ENCODE peak calls at places on chromosomes 12 and 14, in nine cellular contexts. One of them, this sample, is unnamed.

GRCh38 chr12:57902371-57903042 is 38.9 kb upstream of the ATP23 start:
- DNase-seq in nephron progenitor cell: no peak
- DNase-seq in cardiac fibroblast: no peak
- DNase-seq in heart left ventricle: no peak
- DNase-seq in upper lobe of right lung: no peak
- DNase-seq in thoracic aorta: no peak
- DNase-seq in astrocyte of the cerebellum: no peak
- DNase-seq in CD14-positive monocyte: no peak
- DNase-seq in RWPE1: no peak
- DNase-seq in this sample: no peak

GRCh38 chr14:83171761-83172160 is 1638.1 kb upstream of the SEL1L start:
- DNase-seq in nephron progenitor cell: no peak
- DNase-seq in cardiac fibroblast: no peak
- DNase-seq in heart left ventricle: no peak
- DNase-seq in upper lobe of right lung: no peak
- DNase-seq in thoracic aorta: no peak
- DNase-seq in astrocyte of the cerebellum: no peak
- DNase-seq in CD14-positive monocyte: no peak
- DNase-seq in RWPE1: no peak
- DNase-seq in this sample: no peak

GRCh38 chr14:104393898-104394605 is 185.5 kb upstream of the C14orf180 start:
- DNase-seq in nephron progenitor cell: no peak
- DNase-seq in cardiac fibroblast: no peak
- DNase-seq in heart left ventricle: peak; percentile 84
- DNase-seq in upper lobe of right lung: peak; percentile 68
- DNase-seq in thoracic aorta: no peak
- DNase-seq in astrocyte of the cerebellum: no peak
- DNase-seq in CD14-positive monocyte: no peak
- DNase-seq in RWPE1: no peak
- DNase-seq in this sample: no peak

GRCh38 chr14:30355431-30355913 is 203.5 kb upstream of the G2E3 start:
- DNase-seq in nephron progenitor cell: no peak
- DNase-seq in cardiac fibroblast: peak; percentile 2
- DNase-seq in heart left ventricle: no peak
- DNase-seq in upper lobe of right lung: no peak
- DNase-seq in thoracic aorta: no peak
- DNase-seq in astrocyte of the cerebellum: no peak
- DNase-seq in CD14-positive monocyte: no peak
- DNase-seq in RWPE1: no peak
- DNase-seq in this sample: no peak

GRCh38 chr12:442235-442884 is 17.4 kb upstream of the B4GALNT3 start:
- DNase-seq in nephron progenitor cell: peak; percentile 72
- DNase-seq in cardiac fibroblast: peak; percentile 63
- DNase-seq in heart left ventricle: peak; percentile 42
- DNase-seq in upper lobe of right lung: no peak
- DNase-seq in thoracic aorta: no peak
- DNase-seq in astrocyte of the cerebellum: peak; percentile 19
- DNase-seq in CD14-positive monocyte: no peak
- DNase-seq in RWPE1: peak; percentile 51
- DNase-seq in this sample: no peak

GRCh38 chr12:115251727-115252126 is 567.8 kb upstream of the TBX3 start:
- DNase-seq in nephron progenitor cell: no peak
- DNase-seq in cardiac fibroblast: no peak
- DNase-seq in heart left ventricle: no peak
- DNase-seq in upper lobe of right lung: no peak
- DNase-seq in thoracic aorta: no peak
- DNase-seq in astrocyte of the cerebellum: no peak
- DNase-seq in CD14-positive monocyte: no peak
- DNase-seq in RWPE1: peak; percentile 12
- DNase-seq in this sample: no peak

GRCh38 chr12:99523853-99524252 is 123.7 kb upstream of the GARIN6 start:
- DNase-seq in nephron progenitor cell: no peak
- DNase-seq in cardiac fibroblast: no peak
- DNase-seq in heart left ventricle: no peak
- DNase-seq in upper lobe of right lung: no peak
- DNase-seq in thoracic aorta: no peak
- DNase-seq in astrocyte of the cerebellum: no peak
- DNase-seq in CD14-positive monocyte: no peak
- DNase-seq in RWPE1: no peak
- DNase-seq in this sample: no peak

GRCh38 chr12:100699209-100699608 is 95.4 kb upstream of the ANO4 start:
- DNase-seq in nephron progenitor cell: no peak
- DNase-seq in cardiac fibroblast: no peak
- DNase-seq in heart left ventricle: no peak
- DNase-seq in upper lobe of right lung: no peak
- DNase-seq in thoracic aorta: no peak
- DNase-seq in astrocyte of the cerebellum: no peak
- DNase-seq in CD14-positive monocyte: no peak
- DNase-seq in RWPE1: no peak
- DNase-seq in this sample: no peak

GRCh38 chr12:121139301-121139700 is 6.6 kb downstream of the P2RX7 start:
- DNase-seq in nephron progenitor cell: no peak
- DNase-seq in cardiac fibroblast: no peak
- DNase-seq in heart left ventricle: no peak
- DNase-seq in upper lobe of right lung: no peak
- DNase-seq in thoracic aorta: no peak
- DNase-seq in astrocyte of the cerebellum: no peak
- DNase-seq in CD14-positive monocyte: no peak
- DNase-seq in RWPE1: no peak
- DNase-seq in this sample: no peak

GRCh38 chr12:93176166-93176565 is 201.6 kb upstream of the NUDT4 start:
- DNase-seq in nephron progenitor cell: no peak
- DNase-seq in cardiac fibroblast: peak; percentile 67
- DNase-seq in heart left ventricle: no peak
- DNase-seq in upper lobe of right lung: no peak
- DNase-seq in thoracic aorta: no peak
- DNase-seq in astrocyte of the cerebellum: no peak
- DNase-seq in CD14-positive monocyte: no peak
- DNase-seq in RWPE1: peak; percentile 15
- DNase-seq in this sample: no peak

GRCh38 chr12:2137707-2138106 is 84.9 kb downstream of the CACNA1C start:
- DNase-seq in nephron progenitor cell: no peak
- DNase-seq in cardiac fibroblast: no peak
- DNase-seq in heart left ventricle: no peak
- DNase-seq in upper lobe of right lung: no peak
- DNase-seq in thoracic aorta: no peak
- DNase-seq in astrocyte of the cerebellum: no peak
- DNase-seq in CD14-positive monocyte: no peak
- DNase-seq in RWPE1: no peak
- DNase-seq in this sample: no peak

GRCh38 chr14:85475113-85475512 is 54.8 kb upstream of the FLRT2 start:
- DNase-seq in nephron progenitor cell: no peak
- DNase-seq in cardiac fibroblast: peak; percentile 73
- DNase-seq in heart left ventricle: no peak
- DNase-seq in upper lobe of right lung: no peak
- DNase-seq in thoracic aorta: no peak
- DNase-seq in astrocyte of the cerebellum: no peak
- DNase-seq in CD14-positive monocyte: no peak
- DNase-seq in RWPE1: no peak
- DNase-seq in this sample: no peak

GRCh38 chr14:85531141-85531593 is 1.2 kb downstream of the FLRT2 start:
- DNase-seq in nephron progenitor cell: peak; percentile 50
- DNase-seq in cardiac fibroblast: peak; percentile 80
- DNase-seq in heart left ventricle: peak; percentile 36
- DNase-seq in upper lobe of right lung: peak; percentile 67
- DNase-seq in thoracic aorta: no peak
- DNase-seq in astrocyte of the cerebellum: no peak
- DNase-seq in CD14-positive monocyte: no peak
- DNase-seq in RWPE1: peak; percentile 19
- DNase-seq in this sample: peak; percentile 77

GRCh38 chr12:51867796-51868428 is 19.4 kb upstream of the FIGNL2 start:
- DNase-seq in nephron progenitor cell: no peak
- DNase-seq in cardiac fibroblast: no peak
- DNase-seq in heart left ventricle: no peak
- DNase-seq in upper lobe of right lung: peak; percentile 41
- DNase-seq in thoracic aorta: no peak
- DNase-seq in astrocyte of the cerebellum: no peak
- DNase-seq in CD14-positive monocyte: no peak
- DNase-seq in RWPE1: no peak
- DNase-seq in this sample: no peak

GRCh38 chr14:72503696-72504368 is 390.1 kb downstream of the DPF3 start:
- DNase-seq in nephron progenitor cell: no peak
- DNase-seq in cardiac fibroblast: peak; percentile 64
- DNase-seq in heart left ventricle: no peak
- DNase-seq in upper lobe of right lung: no peak
- DNase-seq in thoracic aorta: no peak
- DNase-seq in astrocyte of the cerebellum: no peak
- DNase-seq in CD14-positive monocyte: no peak
- DNase-seq in RWPE1: peak; percentile 16
- DNase-seq in this sample: no peak

GRCh38 chr14:47194051-47194450 is 481.4 kb downstream of the MDGA2 start:
- DNase-seq in nephron progenitor cell: no peak
- DNase-seq in cardiac fibroblast: no peak
- DNase-seq in heart left ventricle: no peak
- DNase-seq in upper lobe of right lung: no peak
- DNase-seq in thoracic aorta: no peak
- DNase-seq in astrocyte of the cerebellum: peak; percentile 3
- DNase-seq in CD14-positive monocyte: no peak
- DNase-seq in RWPE1: peak; percentile 4
- DNase-seq in this sample: no peak

GRCh38 chr12:53552346-53553327 is 45.4 kb upstream of the NPFF start:
- DNase-seq in nephron progenitor cell: peak; percentile 7
- DNase-seq in cardiac fibroblast: no peak
- DNase-seq in heart left ventricle: no peak
- DNase-seq in upper lobe of right lung: no peak
- DNase-seq in thoracic aorta: no peak
- DNase-seq in astrocyte of the cerebellum: no peak
- DNase-seq in CD14-positive monocyte: no peak
- DNase-seq in RWPE1: no peak
- DNase-seq in this sample: no peak

GRCh38 chr12:53550595-53550994 is 43.3 kb upstream of the NPFF start:
- DNase-seq in nephron progenitor cell: no peak
- DNase-seq in cardiac fibroblast: peak; percentile 64
- DNase-seq in heart left ventricle: no peak
- DNase-seq in upper lobe of right lung: no peak
- DNase-seq in thoracic aorta: no peak
- DNase-seq in astrocyte of the cerebellum: no peak
- DNase-seq in CD14-positive monocyte: no peak
- DNase-seq in RWPE1: peak; percentile 24
- DNase-seq in this sample: no peak

DNA sequence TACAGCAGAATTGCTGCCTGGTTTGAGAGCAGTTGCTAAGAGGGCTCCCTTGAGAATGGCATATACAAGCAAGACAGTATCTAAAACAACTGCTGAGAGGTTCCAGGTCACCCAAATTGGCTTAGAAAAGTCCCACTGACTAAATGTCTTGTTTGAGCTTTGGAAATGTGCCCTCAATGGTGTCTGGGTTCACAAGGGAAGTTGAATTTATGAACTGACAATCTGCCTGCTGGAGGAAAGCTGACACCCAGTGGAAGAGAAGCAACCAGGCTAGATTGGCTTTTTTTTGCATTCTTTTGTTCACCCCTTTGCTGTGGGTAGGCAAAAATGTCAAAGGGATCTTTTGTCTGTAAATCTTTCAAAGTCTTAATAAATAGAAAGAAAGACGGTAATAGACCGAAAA is 44.6 kb upstream of the NPFF start:
- DNase-seq in nephron progenitor cell: peak; percentile 5
- DNase-seq in cardiac fibroblast: no peak
- DNase-seq in heart left ventricle: no peak
- DNase-seq in upper lobe of right lung: no peak
- DNase-seq in thoracic aorta: no peak
- DNase-seq in astrocyte of the cerebellum: no peak
- DNase-seq in CD14-positive monocyte: no peak
- DNase-seq in RWPE1: no peak
- DNase-seq in this sample: no peak
- TF ChIP-seq CTCF in nephron progenitor cell: no peak
- TF ChIP-seq CTCF in cardiac fibroblast: no peak
- TF ChIP-seq CTCF in heart left ventricle: no peak
- TF ChIP-seq CTCF in upper lobe of right lung: no peak
- TF ChIP-seq CTCF in thoracic aorta: no peak
- TF ChIP-seq CTCF in astrocyte of the cerebellum: no peak
- TF ChIP-seq CTCF in CD14-positive monocyte: no peak
- TF ChIP-seq CTCF in RWPE1: no peak
- TF ChIP-seq CTCF in this sample: no peak

DNA sequence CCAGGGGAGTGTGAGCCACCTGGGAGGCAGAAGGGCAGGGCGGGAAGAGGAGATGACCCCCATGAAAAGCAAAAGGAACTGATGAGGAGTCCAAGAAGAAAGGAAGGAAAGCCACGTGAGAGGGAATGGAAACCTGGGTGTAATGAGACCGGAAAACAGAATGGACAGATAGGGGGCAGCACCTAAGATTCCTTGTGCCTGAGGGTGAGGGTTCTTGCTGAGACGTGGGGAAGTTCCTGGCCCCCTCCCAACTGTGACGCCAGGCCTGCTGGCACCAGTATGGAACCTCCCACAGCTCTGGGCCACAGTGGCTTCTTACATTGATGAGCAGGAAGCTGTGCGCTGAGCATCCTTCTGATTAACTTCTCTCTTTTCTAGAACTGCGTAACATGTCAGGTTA is 30.8 kb downstream of the TTC7B start:
- DNase-seq in nephron progenitor cell: no peak
- DNase-seq in cardiac fibroblast: peak; percentile 32
- DNase-seq in heart left ventricle: peak; percentile 36
- DNase-seq in upper lobe of right lung: no peak
- DNase-seq in thoracic aorta: no peak
- DNase-seq in astrocyte of the cerebellum: no peak
- DNase-seq in CD14-positive monocyte: peak; percentile 64
- DNase-seq in RWPE1: no peak
- DNase-seq in this sample: peak; percentile 59
- TF ChIP-seq CTCF in nephron progenitor cell: no peak
- TF ChIP-seq CTCF in cardiac fibroblast: peak; percentile 14
- TF ChIP-seq CTCF in heart left ventricle: no peak
- TF ChIP-seq CTCF in upper lobe of right lung: no peak
- TF ChIP-seq CTCF in thoracic aorta: no peak
- TF ChIP-seq CTCF in astrocyte of the cerebellum: peak; percentile 22
- TF ChIP-seq CTCF in CD14-positive monocyte: no peak
- TF ChIP-seq CTCF in RWPE1: no peak
- TF ChIP-seq CTCF in this sample: no peak

GRCh38 chr12:124709722-124710656 is 142.6 kb upstream of the NCOR2 start:
- DNase-seq in nephron progenitor cell: no peak
- DNase-seq in cardiac fibroblast: peak; percentile 52
- DNase-seq in heart left ventricle: no peak
- DNase-seq in upper lobe of right lung: no peak
- DNase-seq in thoracic aorta: no peak
- DNase-seq in astrocyte of the cerebellum: no peak
- DNase-seq in CD14-positive monocyte: no peak
- DNase-seq in RWPE1: no peak
- DNase-seq in this sample: peak; percentile 51
- TF ChIP-seq CTCF in nephron progenitor cell: no peak
- TF ChIP-seq CTCF in cardiac fibroblast: peak; percentile 15
- TF ChIP-seq CTCF in heart left ventricle: no peak
- TF ChIP-seq CTCF in upper lobe of right lung: peak; percentile 29
- TF ChIP-seq CTCF in thoracic aorta: no peak
- TF ChIP-seq CTCF in astrocyte of the cerebellum: peak; percentile 46
- TF ChIP-seq CTCF in CD14-positive monocyte: no peak
- TF ChIP-seq CTCF in RWPE1: no peak
- TF ChIP-seq CTCF in this sample: no peak

DNA sequence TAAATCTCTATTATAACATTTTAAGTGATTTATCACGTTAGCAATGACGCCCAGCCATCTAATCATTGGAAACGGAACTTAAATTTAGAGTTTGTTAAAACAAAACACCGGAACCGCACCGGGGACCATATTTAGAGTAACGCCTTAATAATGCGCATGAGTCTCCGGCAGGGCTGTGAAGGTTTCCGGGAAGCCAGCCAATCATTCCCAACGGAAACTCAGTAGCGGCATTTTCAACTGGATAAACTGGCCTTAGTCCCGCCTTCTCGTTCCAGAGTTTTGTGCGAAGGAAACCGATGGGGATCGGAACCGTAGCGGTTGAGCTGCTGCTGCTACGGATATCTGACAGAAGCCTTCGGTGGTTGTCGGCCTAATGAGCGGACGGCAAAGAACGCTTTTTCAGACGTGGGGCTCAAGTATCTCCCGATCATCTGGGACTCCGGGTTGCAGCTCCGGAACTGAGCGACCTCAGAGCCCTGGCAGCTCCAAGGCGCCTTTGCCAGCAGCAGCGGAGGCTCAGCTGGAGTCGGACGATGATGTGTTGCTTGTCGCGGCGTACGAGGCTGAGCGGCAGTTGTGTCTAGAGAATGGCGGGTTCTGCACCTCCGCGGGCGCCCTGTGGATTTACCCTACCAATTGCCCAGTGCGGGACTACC is at the start of gene FANCM:
- DNase-seq in nephron progenitor cell: peak; percentile 82
- DNase-seq in cardiac fibroblast: peak; percentile 99
- DNase-seq in heart left ventricle: peak; percentile 93
- DNase-seq in upper lobe of right lung: peak; percentile 83
- DNase-seq in thoracic aorta: peak; percentile 83
- DNase-seq in astrocyte of the cerebellum: peak; percentile 99
- DNase-seq in CD14-positive monocyte: peak; percentile 92
- DNase-seq in RWPE1: peak; percentile 94
- DNase-seq in this sample: peak; percentile 89
- TF ChIP-seq CTCF in nephron progenitor cell: no peak
- TF ChIP-seq CTCF in cardiac fibroblast: no peak
- TF ChIP-seq CTCF in heart left ventricle: no peak
- TF ChIP-seq CTCF in upper lobe of right lung: no peak
- TF ChIP-seq CTCF in thoracic aorta: no peak
- TF ChIP-seq CTCF in astrocyte of the cerebellum: no peak
- TF ChIP-seq CTCF in CD14-positive monocyte: no peak
- TF ChIP-seq CTCF in RWPE1: no peak
- TF ChIP-seq CTCF in this sample: no peak

This sample was measured in ovary.